ENCODE peak calls at places on chromosomes 5 and 9, in nine cellular contexts. One of them, this sample, is unnamed.

GRCh38 chr5:95018511-95018910 is 266.4 kb downstream of the MCTP1 start:
- DNase-seq in DMS153: no peak
- DNase-seq in germinal center: no peak
- DNase-seq in nephron progenitor cell: no peak
- DNase-seq in caudate nucleus: no peak
- DNase-seq in GM10248: no peak
- DNase-seq in CD4-positive, CD25-positive, alpha-beta regulatory T cell: no peak
- DNase-seq in SK-N-SH: no peak
- DNase-seq in non-pigmented ciliary epithelial cell: no peak
- DNase-seq in this sample: no peak

GRCh38 chr5:110757118-110757729 is 18.4 kb downstream of the SLC25A46 start:
- DNase-seq in DMS153: no peak
- DNase-seq in germinal center: no peak
- DNase-seq in nephron progenitor cell: peak
- DNase-seq in caudate nucleus: no peak
- DNase-seq in GM10248: no peak
- DNase-seq in CD4-positive, CD25-positive, alpha-beta regulatory T cell: peak
- DNase-seq in SK-N-SH: no peak
- DNase-seq in non-pigmented ciliary epithelial cell: peak
- DNase-seq in this sample: peak

GRCh38 chr5:123125172-123125508 is 36.1 kb downstream of the PRDM6 start:
- DNase-seq in DMS153: no peak
- DNase-seq in germinal center: no peak
- DNase-seq in nephron progenitor cell: no peak
- DNase-seq in caudate nucleus: no peak
- DNase-seq in GM10248: no peak
- DNase-seq in CD4-positive, CD25-positive, alpha-beta regulatory T cell: no peak
- DNase-seq in SK-N-SH: no peak
- DNase-seq in non-pigmented ciliary epithelial cell: no peak
- DNase-seq in this sample: no peak

GRCh38 chr5:161507591-161507990 is 38.9 kb downstream of the GABRB2 start:
- DNase-seq in DMS153: no peak
- DNase-seq in germinal center: no peak
- DNase-seq in nephron progenitor cell: no peak
- DNase-seq in caudate nucleus: no peak
- DNase-seq in GM10248: no peak
- DNase-seq in CD4-positive, CD25-positive, alpha-beta regulatory T cell: no peak
- DNase-seq in SK-N-SH: no peak
- DNase-seq in non-pigmented ciliary epithelial cell: no peak
- DNase-seq in this sample: no peak

GRCh38 chr9:110083866-110084265 is 124.1 kb downstream of the C9orf152 start:
- DNase-seq in DMS153: no peak
- DNase-seq in germinal center: no peak
- DNase-seq in nephron progenitor cell: no peak
- DNase-seq in caudate nucleus: no peak
- DNase-seq in GM10248: no peak
- DNase-seq in CD4-positive, CD25-positive, alpha-beta regulatory T cell: no peak
- DNase-seq in SK-N-SH: no peak
- DNase-seq in non-pigmented ciliary epithelial cell: no peak
- DNase-seq in this sample: no peak

GRCh38 chr9:136105398-136106135 is 10.5 kb upstream of the NACC2 start:
- DNase-seq in DMS153: no peak
- DNase-seq in germinal center: no peak
- DNase-seq in nephron progenitor cell: no peak
- DNase-seq in caudate nucleus: no peak
- DNase-seq in GM10248: no peak
- DNase-seq in CD4-positive, CD25-positive, alpha-beta regulatory T cell: no peak
- DNase-seq in SK-N-SH: peak
- DNase-seq in non-pigmented ciliary epithelial cell: no peak
- DNase-seq in this sample: no peak

GRCh38 chr5:37002176-37002751 is 125.7 kb downstream of the NIPBL start:
- DNase-seq in DMS153: no peak
- DNase-seq in germinal center: no peak
- DNase-seq in nephron progenitor cell: no peak
- DNase-seq in caudate nucleus: no peak
- DNase-seq in GM10248: no peak
- DNase-seq in CD4-positive, CD25-positive, alpha-beta regulatory T cell: no peak
- DNase-seq in SK-N-SH: no peak
- DNase-seq in non-pigmented ciliary epithelial cell: no peak
- DNase-seq in this sample: no peak

GRCh38 chr9:84169240-84169639 is 171.3 kb downstream of the SLC28A3 start:
- DNase-seq in DMS153: no peak
- DNase-seq in germinal center: no peak
- DNase-seq in nephron progenitor cell: no peak
- DNase-seq in caudate nucleus: no peak
- DNase-seq in GM10248: no peak
- DNase-seq in CD4-positive, CD25-positive, alpha-beta regulatory T cell: no peak
- DNase-seq in SK-N-SH: no peak
- DNase-seq in non-pigmented ciliary epithelial cell: no peak
- DNase-seq in this sample: no peak

GRCh38 chr5:39716532-39716971 is 291.8 kb upstream of the DAB2 start:
- DNase-seq in DMS153: peak
- DNase-seq in germinal center: peak
- DNase-seq in nephron progenitor cell: peak
- DNase-seq in caudate nucleus: no peak
- DNase-seq in GM10248: peak
- DNase-seq in CD4-positive, CD25-positive, alpha-beta regulatory T cell: peak
- DNase-seq in SK-N-SH: peak
- DNase-seq in non-pigmented ciliary epithelial cell: no peak
- DNase-seq in this sample: peak

GRCh38 chr5:160260881-160261815 is 31.8 kb downstream of the FABP6 start:
- DNase-seq in DMS153: no peak
- DNase-seq in germinal center: peak
- DNase-seq in nephron progenitor cell: no peak
- DNase-seq in caudate nucleus: no peak
- DNase-seq in GM10248: no peak
- DNase-seq in CD4-positive, CD25-positive, alpha-beta regulatory T cell: no peak
- DNase-seq in SK-N-SH: no peak
- DNase-seq in non-pigmented ciliary epithelial cell: peak
- DNase-seq in this sample: no peak

GRCh38 chr5:72110401-72111013 is 3.2 kb downstream of the MAP1B start:
- DNase-seq in DMS153: no peak
- DNase-seq in germinal center: no peak
- DNase-seq in nephron progenitor cell: no peak
- DNase-seq in caudate nucleus: no peak
- DNase-seq in GM10248: no peak
- DNase-seq in CD4-positive, CD25-positive, alpha-beta regulatory T cell: no peak
- DNase-seq in SK-N-SH: peak
- DNase-seq in non-pigmented ciliary epithelial cell: no peak
- DNase-seq in this sample: no peak

GRCh38 chr9:120358877-120359276 is 221.1 kb downstream of the CDK5RAP2 start:
- DNase-seq in DMS153: no peak
- DNase-seq in germinal center: no peak
- DNase-seq in nephron progenitor cell: no peak
- DNase-seq in caudate nucleus: no peak
- DNase-seq in GM10248: no peak
- DNase-seq in CD4-positive, CD25-positive, alpha-beta regulatory T cell: no peak
- DNase-seq in SK-N-SH: no peak
- DNase-seq in non-pigmented ciliary epithelial cell: no peak
- DNase-seq in this sample: no peak

GRCh38 chr9:134526798-134527492 is 114.7 kb upstream of the COL5A1 start:
- DNase-seq in DMS153: no peak
- DNase-seq in germinal center: no peak
- DNase-seq in nephron progenitor cell: no peak
- DNase-seq in caudate nucleus: no peak
- DNase-seq in GM10248: no peak
- DNase-seq in CD4-positive, CD25-positive, alpha-beta regulatory T cell: no peak
- DNase-seq in SK-N-SH: no peak
- DNase-seq in non-pigmented ciliary epithelial cell: no peak
- DNase-seq in this sample: no peak

GRCh38 chr5:24163091-24163490 is 481.7 kb downstream of the CDH10 start:
- DNase-seq in DMS153: no peak
- DNase-seq in germinal center: no peak
- DNase-seq in nephron progenitor cell: no peak
- DNase-seq in caudate nucleus: no peak
- DNase-seq in GM10248: no peak
- DNase-seq in CD4-positive, CD25-positive, alpha-beta regulatory T cell: no peak
- DNase-seq in SK-N-SH: no peak
- DNase-seq in non-pigmented ciliary epithelial cell: no peak
- DNase-seq in this sample: no peak

GRCh38 chr9:29150606-29151005 is 1577.3 kb upstream of the C9orf72 start:
- DNase-seq in DMS153: no peak
- DNase-seq in germinal center: no peak
- DNase-seq in nephron progenitor cell: no peak
- DNase-seq in caudate nucleus: no peak
- DNase-seq in GM10248: no peak
- DNase-seq in CD4-positive, CD25-positive, alpha-beta regulatory T cell: no peak
- DNase-seq in SK-N-SH: no peak
- DNase-seq in non-pigmented ciliary epithelial cell: peak
- DNase-seq in this sample: no peak

GRCh38 chr9:16598316-16598715 is 272.2 kb downstream of the BNC2 start:
- DNase-seq in DMS153: no peak
- DNase-seq in germinal center: no peak
- DNase-seq in nephron progenitor cell: no peak
- DNase-seq in caudate nucleus: no peak
- DNase-seq in GM10248: no peak
- DNase-seq in CD4-positive, CD25-positive, alpha-beta regulatory T cell: no peak
- DNase-seq in SK-N-SH: no peak
- DNase-seq in non-pigmented ciliary epithelial cell: no peak
- DNase-seq in this sample: no peak

GRCh38 chr9:30519756-30520155 is 1864.7 kb upstream of the ACO1 start:
- DNase-seq in DMS153: no peak
- DNase-seq in germinal center: no peak
- DNase-seq in nephron progenitor cell: no peak
- DNase-seq in caudate nucleus: no peak
- DNase-seq in GM10248: no peak
- DNase-seq in CD4-positive, CD25-positive, alpha-beta regulatory T cell: no peak
- DNase-seq in SK-N-SH: no peak
- DNase-seq in non-pigmented ciliary epithelial cell: no peak
- DNase-seq in this sample: no peak